ENCODE peak calls at places on chromosomes 11 and 22, in seven cellular contexts. O is coronary artery, Y is AG09319, Q is endothelial cell, V is upper lobe of right lung, B is heart right ventricle, A is choroid plexus epithelial cell. D is an unnamed sample.

GRCh38 chr11:112174789-112175595 is at the start of gene BCO2:
- DNase-seq in O (peak; percentile 87), Y (peak; percentile 34), Q (peak; percentile 79), V (peak; percentile 73), B (peak; percentile 74), A (peak; percentile 87), D (peak; percentile 76)

GRCh38 chr11:83021780-83022125 is 49.9 kb downstream of the RAB30 start:
- DNase-seq in O (no peak), Y (no peak), Q (no peak), V (no peak), B (no peak), A (no peak), D (no peak)

GRCh38 chr11:63554901-63555218 is 8.3 kb downstream of the PLAAT2 start:
- DNase-seq in O (no peak), Y (no peak), Q (no peak), V (no peak), B (no peak), A (no peak), D (no peak)

GRCh38 chr22:34917239-34917638 is 148.7 kb upstream of the ISX start:
- DNase-seq in O (no peak), Y (no peak), Q (no peak), V (no peak), B (no peak), A (no peak), D (no peak)

GRCh38 chr22:24407884-24408283 is 19.5 kb upstream of the ADORA2A start:
- DNase-seq in O (no peak), Y (no peak), Q (no peak), V (no peak), B (no peak), A (no peak), D (no peak)

GRCh38 chr11:102654761-102655160 is 29.6 kb upstream of the MMP20 start:
- DNase-seq in O (no peak), Y (no peak), Q (no peak), V (no peak), B (no peak), A (no peak), D (no peak)

GRCh38 chr22:47386812-47387510 is 624.5 kb downstream of the TBC1D22A start:
- DNase-seq in O (no peak), Y (no peak), Q (no peak), V (peak; percentile 49), B (no peak), A (no peak), D (no peak)

GRCh38 chr11:134557571-134558257 is 145.7 kb upstream of the B3GAT1 start:
- DNase-seq in O (peak; percentile 17), Y (no peak), Q (no peak), V (peak; percentile 17), B (no peak), A (no peak), D (no peak)

GRCh38 chr11:44987506-44987905 is 36.8 kb upstream of the TP53I11 start:
- DNase-seq in O (peak; percentile 66), Y (no peak), Q (no peak), V (no peak), B (no peak), A (no peak), D (no peak)

GRCh38 chr11:102111011-102111786 is 952 bp downstream of the YAP1 start:
- DNase-seq in O (peak; percentile 86), Y (peak; percentile 63), Q (peak; percentile 89), V (peak; percentile 92), B (peak; percentile 76), A (peak; percentile 92), D (peak; percentile 88)

GRCh38 chr22:49295465-49295743 is 532.3 kb downstream of the BRD1 start:
- DNase-seq in O (peak; percentile 40), Y (no peak), Q (no peak), V (no peak), B (no peak), A (no peak), D (no peak)

GRCh38 chr11:124829986-124830385 is 29.8 kb upstream of the MSANTD2 start:
- DNase-seq in O (no peak), Y (no peak), Q (no peak), V (no peak), B (no peak), A (peak; percentile 24), D (peak; percentile 45)

GRCh38 chr11:120304526-120304925 is 20.6 kb upstream of the TLCD5 start:
- DNase-seq in O (no peak), Y (no peak), Q (no peak), V (no peak), B (no peak), A (peak; percentile 29), D (no peak)

GRCh38 chr11:9293646-9294045 is 20.7 kb downstream of the TMEM41B start:
- DNase-seq in O (no peak), Y (no peak), Q (no peak), V (no peak), B (no peak), A (no peak), D (no peak)

GRCh38 chr11:82675838-82676237 is 57.8 kb downstream of the FAM181B start:
- DNase-seq in O (no peak), Y (no peak), Q (no peak), V (no peak), B (no peak), A (no peak), D (no peak)

GRCh38 chr11:33687733-33688479 is 12.7 kb downstream of the C11orf91 start:
- DNase-seq in O (no peak), Y (no peak), Q (peak; percentile 60), V (no peak), B (no peak), A (peak; percentile 89), D (peak; percentile 80)

GRCh38 chr11:33685061-33685460 is 15.6 kb downstream of the C11orf91 start:
- DNase-seq in O (no peak), Y (no peak), Q (no peak), V (no peak), B (no peak), A (no peak), D (no peak)

GRCh38 chr11:33682019-33682418 is 18.6 kb downstream of the C11orf91 start:
- DNase-seq in O (no peak), Y (no peak), Q (no peak), V (no peak), B (no peak), A (no peak), D (no peak)

GRCh38 chr11:33684003-33684715 is 16.5 kb downstream of the C11orf91 start:
- DNase-seq in O (no peak), Y (no peak), Q (no peak), V (no peak), B (no peak), A (no peak), D (no peak)

DNA sequence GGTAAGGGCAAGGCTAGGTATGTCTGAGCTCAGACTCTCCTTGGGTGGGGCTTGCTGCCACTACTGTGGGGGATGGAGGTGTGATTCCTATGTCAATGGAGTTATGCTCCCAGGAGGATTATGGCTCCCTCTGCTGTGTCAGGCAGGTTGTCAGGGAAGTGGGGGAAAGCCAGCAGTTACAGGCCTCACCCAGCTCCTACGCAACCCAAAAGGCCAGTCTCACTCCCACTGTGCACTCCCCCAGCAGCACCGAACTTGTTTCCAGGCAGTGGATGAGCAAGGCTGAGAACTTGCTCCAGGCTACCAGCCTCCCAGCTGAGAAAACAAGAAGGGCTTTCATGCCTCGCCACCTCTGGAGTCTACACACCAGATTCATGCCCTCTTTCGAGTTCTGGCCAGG is 18.2 kb downstream of the C11orf91 start:
- DNase-seq in O (peak; percentile 40), Y (no peak), Q (no peak), V (no peak), B (no peak), A (no peak), D (peak; percentile 48)
- TF ChIP-seq CTCF in O (no peak), Y (peak; percentile 9), Q (no peak), V (no peak), B (no peak), A (peak; percentile 56), D (peak; percentile 45)

GRCh38 chr11:128931661-128932060 is 11.0 kb downstream of the TP53AIP1 start:
- DNase-seq in O (no peak), Y (no peak), Q (no peak), V (no peak), B (no peak), A (no peak), D (no peak)

GRCh38 chr11:128934351-128934750 is 8.3 kb downstream of the TP53AIP1 start:
- DNase-seq in O (no peak), Y (no peak), Q (no peak), V (no peak), B (no peak), A (no peak), D (no peak)

GRCh38 chr11:128931066-128931465 is 11.6 kb downstream of the TP53AIP1 start:
- DNase-seq in O (no peak), Y (no peak), Q (no peak), V (no peak), B (no peak), A (no peak), D (no peak)

GRCh38 chr11:128934926-128935325 is 7.7 kb downstream of the TP53AIP1 start:
- DNase-seq in O (no peak), Y (no peak), Q (no peak), V (no peak), B (no peak), A (no peak), D (no peak)

GRCh38 chr11:128933481-128934178 is 9.0 kb downstream of the TP53AIP1 start:
- DNase-seq in O (peak; percentile 68), Y (no peak), Q (no peak), V (no peak), B (no peak), A (no peak), D (no peak)
- TF ChIP-seq CTCF in O (no peak), Y (no peak), Q (no peak), V (no peak), B (no peak), A (no peak), D (no peak)

DNA sequence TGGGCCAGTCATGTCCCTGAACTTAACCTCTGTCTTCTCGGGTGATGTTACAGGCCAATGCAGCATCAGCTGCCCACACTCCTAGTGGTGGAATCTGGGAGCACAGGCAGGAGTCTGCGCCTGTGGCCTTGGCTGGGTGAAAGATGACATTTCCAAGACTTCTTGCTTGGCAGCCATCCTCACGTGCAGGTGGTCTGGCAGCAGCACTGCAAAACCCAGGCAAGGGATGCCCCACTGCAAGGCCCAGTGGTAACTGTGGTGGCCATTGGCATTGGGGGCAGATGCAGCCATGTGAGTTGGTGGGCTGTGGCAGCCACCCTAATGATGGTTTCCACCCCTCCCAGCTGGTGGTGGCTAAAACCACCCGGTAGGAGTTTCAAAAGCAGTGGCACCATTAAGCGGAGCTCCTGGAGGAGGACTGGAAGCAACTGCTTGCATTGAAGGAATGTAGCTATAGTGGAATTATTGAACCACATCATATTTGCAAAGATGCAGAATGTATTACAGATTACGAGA is 120.5 kb upstream of the TOP3B start:
- DNase-seq in O (no peak), Y (no peak), Q (peak; percentile 62), V (no peak), B (no peak), A (peak; percentile 13), D (no peak)
- TF ChIP-seq CTCF in O (no peak), Y (peak; percentile 27), Q (peak; percentile 81), V (peak; percentile 30), B (no peak), A (peak; percentile 64), D (peak; percentile 46)

GRCh38 chr22:33083212-33083611 is 25.0 kb upstream of the SYN3 start:
- DNase-seq in O (no peak), Y (no peak), Q (no peak), V (no peak), B (no peak), A (peak; percentile 3), D (no peak)
- TF ChIP-seq CTCF in O (no peak), Y (no peak), Q (no peak), V (peak; percentile 11), B (no peak), A (no peak), D (no peak)

D was measured in astrocyte of the spinal cord.